ENCODE peak calls at places on chromosomes 3 and 15, in five cellular contexts. C is PC-3, J is neural progenitor cell, P is HCT116, I is GM23248. G is an unnamed sample.

GRCh38 chr3:158489181-158489580 is 81.8 kb upstream of the MLF1 start:
- DNase-seq in C (no peak), J (no peak), P (no peak), I (no peak), G (no peak)

GRCh38 chr3:175274056-175274455 is 414.9 kb downstream of the NAALADL2 start:
- DNase-seq in C (no peak), J (no peak), P (no peak), I (no peak), G (no peak)

GRCh38 chr15:49313650-49314049 is 109.4 kb upstream of the FGF7 start:
- DNase-seq in C (peak; percentile 9), J (no peak), P (no peak), I (peak; percentile 92), G (no peak)

GRCh38 chr3:160804762-160805161 is 48.7 kb downstream of the PPM1L start:
- DNase-seq in C (no peak), J (no peak), P (no peak), I (peak; percentile 3), G (no peak)

GRCh38 chr3:11655188-11655928 is 11.6 kb upstream of the VGLL4 start:
- DNase-seq in C (peak; percentile 31), J (peak; percentile 61), P (peak; percentile 4), I (peak; percentile 46), G (no peak)

GRCh38 chr15:28105224-28105791 is 6.2 kb upstream of the OCA2 start:
- DNase-seq in C (no peak), J (no peak), P (no peak), I (no peak), G (no peak)

GRCh38 chr15:79858469-79858868 is 38.3 kb downstream of the MTHFS start:
- DNase-seq in C (peak; percentile 12), J (no peak), P (no peak), I (peak; percentile 31), G (no peak)

GRCh38 chr3:187368765-187369450 is 723 bp downstream of the RTP4 start:
- DNase-seq in C (no peak), J (no peak), P (no peak), I (peak; percentile 41), G (peak; percentile 75)

GRCh38 chr3:112811917-112812660 is 34.6 kb downstream of the CD200R1L start:
- DNase-seq in C (no peak), J (no peak), P (no peak), I (no peak), G (no peak)

GRCh38 chr15:99568548-99569352 is 3.0 kb downstream of the MEF2A start:
- DNase-seq in C (no peak), J (no peak), P (no peak), I (peak; percentile 76), G (no peak)

GRCh38 chr3:41202834-41203345 is 3.6 kb downstream of the CTNNB1 start:
- DNase-seq in C (peak; percentile 70), J (peak; percentile 32), P (no peak), I (peak; percentile 80), G (no peak)

GRCh38 chr3:124118397-124118796 is 126.5 kb upstream of the ROPN1 start:
- DNase-seq in C (peak; percentile 85), J (no peak), P (no peak), I (peak; percentile 79), G (no peak)

GRCh38 chr3:158802399-158803023 is 657 bp downstream of the MFSD1 start:
- DNase-seq in C (no peak), J (no peak), P (no peak), I (peak; percentile 64), G (peak; percentile 53)

GRCh38 chr15:69628256-69629093 is 175.9 kb downstream of the RPLP1 start:
- DNase-seq in C (no peak), J (no peak), P (no peak), I (no peak), G (no peak)

GRCh38 chr3:73481888-73482287 is 142.9 kb downstream of the PDZRN3 start:
- DNase-seq in C (no peak), J (no peak), P (no peak), I (no peak), G (no peak)

GRCh38 chr15:28912422-28912821 is 26.6 kb downstream of the APBA2 start:
- DNase-seq in C (no peak), J (no peak), P (no peak), I (no peak), G (no peak)

GRCh38 chr3:177725165-177725564 is 527.9 kb upstream of the TBL1XR1 start:
- DNase-seq in C (peak; percentile 11), J (no peak), P (no peak), I (no peak), G (no peak)

GRCh38 chr3:89367166-89367565 is 259.7 kb downstream of the EPHA3 start:
- DNase-seq in C (peak; percentile 36), J (no peak), P (no peak), I (no peak), G (no peak)

GRCh38 chr15:41967506-41968206 is 4.7 kb downstream of the EHD4 start:
- DNase-seq in C (no peak), J (peak; percentile 54), P (no peak), I (peak; percentile 66), G (no peak)
- TF ChIP-seq EZH2phosphoT487 in C (no peak), J (no peak), P (no peak), I (no peak), G (no peak)

GRCh38 chr15:77634266-77634962 is 1.7 kb upstream of the LINGO1 start:
- DNase-seq in C (peak; percentile 63), J (peak; percentile 91), P (peak; percentile 26), I (peak; percentile 68), G (peak; percentile 70)
- H3K9ac ChIP-seq in C (no peak overlapping the region), J (no peak overlapping the region), P (no peak overlapping the region), I (no peak overlapping the region), G (no peak overlapping the region)

DNA sequence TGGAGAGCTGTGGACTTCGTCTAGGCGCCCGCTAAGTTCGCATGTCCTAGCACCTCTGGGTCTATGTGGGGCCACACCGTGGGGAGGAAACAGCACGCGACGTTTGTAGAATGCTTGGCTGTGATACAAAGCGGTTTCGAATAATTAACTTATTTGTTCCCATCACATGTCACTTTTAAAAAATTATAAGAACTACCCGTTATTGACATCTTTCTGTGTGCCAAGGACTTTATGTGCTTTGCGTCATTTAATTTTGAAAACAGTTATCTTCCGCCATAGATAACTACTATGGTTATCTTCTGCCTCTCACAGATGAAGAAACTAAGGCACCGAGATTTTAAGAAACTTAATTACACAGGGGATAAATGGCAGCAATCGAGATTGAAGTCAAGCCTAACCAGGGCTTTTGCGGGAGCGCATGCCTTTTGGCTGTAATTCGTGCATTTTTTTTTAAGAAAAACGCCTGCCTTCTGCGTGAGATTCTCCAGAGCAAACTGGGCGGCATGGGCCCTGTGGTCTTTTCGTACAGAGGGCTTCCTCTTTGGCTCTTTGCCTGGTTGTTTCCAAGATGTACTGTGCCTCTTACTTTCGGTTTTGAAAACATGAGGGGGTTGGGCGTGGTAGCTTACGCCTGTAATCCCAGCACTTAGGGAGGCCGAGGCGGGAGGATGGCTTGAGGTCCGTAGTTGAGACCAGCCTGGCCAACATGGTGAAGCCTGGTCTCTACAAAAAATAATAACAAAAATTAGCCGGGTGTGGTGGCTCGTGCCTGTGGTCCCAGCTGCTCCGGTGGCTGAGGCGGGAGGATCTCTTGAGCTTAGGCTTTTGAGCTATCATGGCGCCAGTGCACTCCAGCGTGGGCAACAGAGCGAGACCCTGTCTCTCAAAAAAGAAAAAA is 1.0 kb downstream of the B2M start:
- DNase-seq in C (peak; percentile 84), J (no peak), P (peak; percentile 54), I (peak; percentile 94), G (peak; percentile 87)
- TF ChIP-seq EZH2phosphoT487 in C (no peak), J (peak; percentile 52), P (no peak), I (no peak), G (no peak)

GRCh38 chr15:33738941-33739664 is 229.2 kb upstream of the CHRM5 start:
- DNase-seq in C (no peak), J (no peak), P (no peak), I (no peak), G (no peak)

GRCh38 chr15:33735143-33735542 is 233.2 kb upstream of the CHRM5 start:
- DNase-seq in C (no peak), J (peak; percentile 25), P (no peak), I (no peak), G (no peak)

GRCh38 chr15:33742286-33742685 is 226.0 kb upstream of the CHRM5 start:
- DNase-seq in C (no peak), J (no peak), P (no peak), I (no peak), G (no peak)

GRCh38 chr15:33735637-33736247 is 232.6 kb upstream of the CHRM5 start:
- DNase-seq in C (peak; percentile 67), J (peak; percentile 72), P (peak; percentile 26), I (peak; percentile 26), G (peak; percentile 58)

GRCh38 chr15:33737687-33738606 is 230.3 kb upstream of the CHRM5 start:
- DNase-seq in C (peak; percentile 74), J (peak; percentile 74), P (peak; percentile 16), I (peak; percentile 49), G (peak; percentile 41)
- H3K9ac ChIP-seq in C (no peak overlapping the region), J (no peak overlapping the region), P (no peak overlapping the region), I (no peak overlapping the region), G (no peak overlapping the region)

GRCh38 chr15:66955871-66956585 is 109.4 kb upstream of the SMAD3 start:
- DNase-seq in C (peak; percentile 90), J (no peak), P (peak; percentile 56), I (peak; percentile 84), G (no peak)
- TF ChIP-seq EZH2phosphoT487 in C (no peak), J (no peak), P (no peak), I (no peak), G (no peak)